ENCODE peak calls at places on chromosomes 16 and 17, in eight cellular contexts. M, O, D, Q, B, W, A and V are unnamed samples.
A peak's percentile ranks its signal among the peaks of the same experiment; 100 is the strongest.

GRCh38 chr17:7443499-7444485 is 1.1 kb upstream of the CHRNB1 start:
- DNase-seq in M (no peak), O (no peak), Q (peak; percentile 47), B (no peak), D (no peak), W (no peak), A (peak; percentile 62), V (no peak)

GRCh38 chr17:50037321-50038107 is 18.4 kb upstream of the ITGA3 start:
- DNase-seq in M (no peak), O (peak; percentile 91), B (no peak), W (no peak), Q (peak; percentile 88), D (no peak), A (peak; percentile 91), V (no peak)

GRCh38 chr17:52537368-52537767 is 378.9 kb upstream of the CA10 start:
- DNase-seq in O (no peak), M (no peak), A (no peak), B (no peak), Q (no peak), W (no peak), D (no peak), V (no peak)

GRCh38 chr16:50497592-50497991 is 50.6 kb upstream of the NKD1 start:
- DNase-seq in O (peak; percentile 67), Q (peak; percentile 43), M (no peak), B (no peak), W (no peak), D (no peak), A (peak; percentile 95), V (no peak)

GRCh38 chr17:32553168-32553567 is 66.4 kb downstream of the CDK5R1 start:
- DNase-seq in M (no peak), D (no peak), B (no peak), W (no peak), O (no peak), Q (no peak), A (no peak), V (no peak)

GRCh38 chr16:25012525-25012991 is 2.6 kb downstream of the ARHGAP17 start:
- DNase-seq in A (peak; percentile 80), D (no peak), Q (peak; percentile 87), B (no peak), M (no peak), W (peak; percentile 75), O (peak; percentile 72), V (no peak)

GRCh38 chr17:80991645-80992076 is at the start of gene CHMP6:
- DNase-seq in M (peak; percentile 42), A (peak; percentile 82), D (peak; percentile 82), Q (peak; percentile 72), B (peak; percentile 87), O (peak; percentile 71), W (peak; percentile 34), V (peak; percentile 45)

GRCh38 chr17:81241648-81242420 is 2.7 kb downstream of the NDUFAF8 start:
- DNase-seq in B (no peak), M (no peak), O (no peak), A (peak; percentile 67), D (peak; percentile 68), W (no peak), Q (peak; percentile 49), V (peak; percentile 36)

GRCh38 chr17:77107506-77108433 is 33.0 kb upstream of the SEC14L1 start:
- DNase-seq in A (peak; percentile 71), Q (peak; percentile 45), W (no peak), M (no peak), D (peak; percentile 60), B (no peak), O (peak; percentile 61), V (no peak)

GRCh38 chr16:72938426-72939164 is 109.3 kb downstream of the ZFHX3 start:
- DNase-seq in O (peak; percentile 85), B (no peak), A (peak; percentile 57), Q (peak; percentile 90), D (no peak), W (peak; percentile 25), M (no peak), V (no peak)

GRCh38 chr16:23148513-23149266 is 562 bp downstream of the USP31 start:
- DNase-seq in B (peak; percentile 23), A (peak; percentile 53), Q (peak; percentile 56), M (peak; percentile 49), O (peak; percentile 50), D (peak; percentile 65), W (no peak), V (peak; percentile 42)

GRCh38 chr16:85554114-85554790 is 58.9 kb upstream of the GSE1 start:
- DNase-seq in Q (peak; percentile 80), M (peak; percentile 45), B (peak; percentile 80), A (peak; percentile 88), D (peak; percentile 86), O (peak; percentile 93), W (no peak), V (peak; percentile 45)